ENCODE peak calls at places on chromosomes 3 and 15, in seven cellular contexts. One of them, this sample, is unnamed.

GRCh38 chr15:59138243-59138642 is 33.3 kb downstream of the CCNB2 start:
- DNase-seq in CD8-positive, alpha-beta T cell: peak
- DNase-seq in sciatic nerve: no peak
- DNase-seq in T-helper 9 cell: peak
- DNase-seq in mesothelial cell of epicardium: no peak
- DNase-seq in Daoy: peak
- DNase-seq in stromal cell of bone marrow: no peak
- DNase-seq in this sample: peak

GRCh38 chr3:141311170-141311495 is 57.2 kb upstream of the ZBTB38 start:
- DNase-seq in CD8-positive, alpha-beta T cell: no peak
- DNase-seq in sciatic nerve: no peak
- DNase-seq in T-helper 9 cell: no peak
- DNase-seq in mesothelial cell of epicardium: no peak
- DNase-seq in Daoy: no peak
- DNase-seq in stromal cell of bone marrow: no peak
- DNase-seq in this sample: no peak

GRCh38 chr15:40038267-40038653 is 721 bp downstream of the SRP14 start:
- DNase-seq in CD8-positive, alpha-beta T cell: no peak
- DNase-seq in sciatic nerve: no peak
- DNase-seq in T-helper 9 cell: no peak
- DNase-seq in mesothelial cell of epicardium: no peak
- DNase-seq in Daoy: no peak
- DNase-seq in stromal cell of bone marrow: no peak
- DNase-seq in this sample: peak

GRCh38 chr3:52196977-52197376 is 983 bp upstream of the ALAS1 start:
- DNase-seq in CD8-positive, alpha-beta T cell: no peak
- DNase-seq in sciatic nerve: no peak
- DNase-seq in T-helper 9 cell: no peak
- DNase-seq in mesothelial cell of epicardium: no peak
- DNase-seq in Daoy: no peak
- DNase-seq in stromal cell of bone marrow: no peak
- DNase-seq in this sample: no peak

GRCh38 chr15:36886135-36887011 is 214.0 kb downstream of the MEIS2 start:
- DNase-seq in CD8-positive, alpha-beta T cell: no peak
- DNase-seq in sciatic nerve: no peak
- DNase-seq in T-helper 9 cell: no peak
- DNase-seq in mesothelial cell of epicardium: no peak
- DNase-seq in Daoy: no peak
- DNase-seq in stromal cell of bone marrow: no peak
- DNase-seq in this sample: peak

GRCh38 chr3:194573680-194574437 is 59.4 kb downstream of the TMEM44 start:
- DNase-seq in CD8-positive, alpha-beta T cell: no peak
- DNase-seq in sciatic nerve: no peak
- DNase-seq in T-helper 9 cell: no peak
- DNase-seq in mesothelial cell of epicardium: no peak
- DNase-seq in Daoy: peak
- DNase-seq in stromal cell of bone marrow: no peak
- DNase-seq in this sample: peak

GRCh38 chr15:93001881-93002280 is 87.1 kb downstream of the RGMA start:
- DNase-seq in CD8-positive, alpha-beta T cell: no peak
- DNase-seq in sciatic nerve: no peak
- DNase-seq in T-helper 9 cell: no peak
- DNase-seq in mesothelial cell of epicardium: no peak
- DNase-seq in Daoy: no peak
- DNase-seq in stromal cell of bone marrow: peak
- DNase-seq in this sample: peak

GRCh38 chr3:104596551-104596950 is 770.2 kb upstream of the ALCAM start:
- DNase-seq in CD8-positive, alpha-beta T cell: no peak
- DNase-seq in sciatic nerve: no peak
- DNase-seq in T-helper 9 cell: no peak
- DNase-seq in mesothelial cell of epicardium: no peak
- DNase-seq in Daoy: no peak
- DNase-seq in stromal cell of bone marrow: peak
- DNase-seq in this sample: peak

GRCh38 chr15:50051811-50052419 is 67.1 kb downstream of the ATP8B4 start:
- DNase-seq in CD8-positive, alpha-beta T cell: no peak
- DNase-seq in sciatic nerve: peak
- DNase-seq in T-helper 9 cell: no peak
- DNase-seq in mesothelial cell of epicardium: peak
- DNase-seq in Daoy: peak
- DNase-seq in stromal cell of bone marrow: peak
- DNase-seq in this sample: peak

GRCh38 chr3:165983284-165983683 is 146.1 kb upstream of the BCHE start:
- DNase-seq in CD8-positive, alpha-beta T cell: no peak
- DNase-seq in sciatic nerve: no peak
- DNase-seq in T-helper 9 cell: no peak
- DNase-seq in mesothelial cell of epicardium: no peak
- DNase-seq in Daoy: no peak
- DNase-seq in stromal cell of bone marrow: no peak
- DNase-seq in this sample: peak

GRCh38 chr3:14598143-14598569 is 53.4 kb upstream of the CCDC174 start:
- DNase-seq in CD8-positive, alpha-beta T cell: no peak
- DNase-seq in sciatic nerve: no peak
- DNase-seq in T-helper 9 cell: peak
- DNase-seq in mesothelial cell of epicardium: peak
- DNase-seq in Daoy: peak
- DNase-seq in stromal cell of bone marrow: peak
- DNase-seq in this sample: peak

GRCh38 chr3:18097473-18097872 is 327.7 kb downstream of the SATB1 start:
- DNase-seq in CD8-positive, alpha-beta T cell: no peak
- DNase-seq in sciatic nerve: no peak
- DNase-seq in T-helper 9 cell: no peak
- DNase-seq in mesothelial cell of epicardium: no peak
- DNase-seq in Daoy: no peak
- DNase-seq in stromal cell of bone marrow: no peak
- DNase-seq in this sample: no peak

GRCh38 chr15:31312220-31312619 is 14.4 kb upstream of the KLF13 start:
- DNase-seq in CD8-positive, alpha-beta T cell: peak
- DNase-seq in sciatic nerve: no peak
- DNase-seq in T-helper 9 cell: no peak
- DNase-seq in mesothelial cell of epicardium: peak
- DNase-seq in Daoy: no peak
- DNase-seq in stromal cell of bone marrow: no peak
- DNase-seq in this sample: no peak

GRCh38 chr3:9503283-9503682 is 50.3 kb downstream of the LHFPL4 start:
- DNase-seq in CD8-positive, alpha-beta T cell: peak
- DNase-seq in sciatic nerve: peak
- DNase-seq in T-helper 9 cell: peak
- DNase-seq in mesothelial cell of epicardium: peak
- DNase-seq in Daoy: peak
- DNase-seq in stromal cell of bone marrow: peak
- DNase-seq in this sample: peak

GRCh38 chr3:39668420-39668819 is 141.0 kb upstream of the MYRIP start:
- DNase-seq in CD8-positive, alpha-beta T cell: no peak
- DNase-seq in sciatic nerve: no peak
- DNase-seq in T-helper 9 cell: no peak
- DNase-seq in mesothelial cell of epicardium: no peak
- DNase-seq in Daoy: no peak
- DNase-seq in stromal cell of bone marrow: peak
- DNase-seq in this sample: peak

GRCh38 chr15:35810007-35810406 is 264.0 kb upstream of the DPH6 start:
- DNase-seq in CD8-positive, alpha-beta T cell: no peak
- DNase-seq in sciatic nerve: no peak
- DNase-seq in T-helper 9 cell: no peak
- DNase-seq in mesothelial cell of epicardium: no peak
- DNase-seq in Daoy: no peak
- DNase-seq in stromal cell of bone marrow: no peak
- DNase-seq in this sample: no peak

GRCh38 chr3:126377211-126377610 is 17.5 kb upstream of the CFAP100 start:
- DNase-seq in CD8-positive, alpha-beta T cell: no peak
- DNase-seq in sciatic nerve: peak
- DNase-seq in T-helper 9 cell: no peak
- DNase-seq in mesothelial cell of epicardium: no peak
- DNase-seq in Daoy: no peak
- DNase-seq in stromal cell of bone marrow: no peak
- DNase-seq in this sample: no peak

GRCh38 chr3:71247221-71247947 is 336.1 kb downstream of the FOXP1 start:
- DNase-seq in CD8-positive, alpha-beta T cell: no peak
- DNase-seq in sciatic nerve: no peak
- DNase-seq in T-helper 9 cell: no peak
- DNase-seq in mesothelial cell of epicardium: peak
- DNase-seq in Daoy: peak
- DNase-seq in stromal cell of bone marrow: no peak
- DNase-seq in this sample: peak

GRCh38 chr15:23075927-23076326 is 36.6 kb upstream of the TUBGCP5 start:
- DNase-seq in CD8-positive, alpha-beta T cell: no peak
- DNase-seq in sciatic nerve: no peak
- DNase-seq in T-helper 9 cell: no peak
- DNase-seq in mesothelial cell of epicardium: no peak
- DNase-seq in Daoy: no peak
- DNase-seq in stromal cell of bone marrow: no peak
- DNase-seq in this sample: no peak

GRCh38 chr3:24963762-24964625 is 464.1 kb upstream of the RARB start:
- DNase-seq in CD8-positive, alpha-beta T cell: no peak
- DNase-seq in sciatic nerve: no peak
- DNase-seq in T-helper 9 cell: no peak
- DNase-seq in mesothelial cell of epicardium: no peak
- DNase-seq in Daoy: peak
- DNase-seq in stromal cell of bone marrow: peak
- DNase-seq in this sample: peak

GRCh38 chr3:128973988-128974564 is 19.8 kb downstream of the CFAP92 start:
- DNase-seq in CD8-positive, alpha-beta T cell: no peak
- DNase-seq in sciatic nerve: no peak
- DNase-seq in T-helper 9 cell: no peak
- DNase-seq in mesothelial cell of epicardium: no peak
- DNase-seq in Daoy: no peak
- DNase-seq in stromal cell of bone marrow: no peak
- DNase-seq in this sample: no peak

GRCh38 chr15:71288348-71288955 is 173.2 kb downstream of the THSD4 start:
- DNase-seq in CD8-positive, alpha-beta T cell: no peak
- DNase-seq in sciatic nerve: no peak
- DNase-seq in T-helper 9 cell: no peak
- DNase-seq in mesothelial cell of epicardium: no peak
- DNase-seq in Daoy: no peak
- DNase-seq in stromal cell of bone marrow: no peak
- DNase-seq in this sample: no peak

GRCh38 chr15:91821458-91821857 is 32.0 kb upstream of the SLCO3A1 start:
- DNase-seq in CD8-positive, alpha-beta T cell: no peak
- DNase-seq in sciatic nerve: no peak
- DNase-seq in T-helper 9 cell: no peak
- DNase-seq in mesothelial cell of epicardium: no peak
- DNase-seq in Daoy: peak
- DNase-seq in stromal cell of bone marrow: no peak
- DNase-seq in this sample: no peak

GRCh38 chr3:96814581-96815567 is at the start of gene EPHA6:
- DNase-seq in CD8-positive, alpha-beta T cell: no peak
- DNase-seq in sciatic nerve: no peak
- DNase-seq in T-helper 9 cell: no peak
- DNase-seq in mesothelial cell of epicardium: peak
- DNase-seq in Daoy: no peak
- DNase-seq in stromal cell of bone marrow: no peak
- DNase-seq in this sample: peak

GRCh38 chr15:23518104-23518503 is 47.4 kb upstream of the MKRN3 start:
- DNase-seq in CD8-positive, alpha-beta T cell: no peak
- DNase-seq in sciatic nerve: no peak
- DNase-seq in T-helper 9 cell: no peak
- DNase-seq in mesothelial cell of epicardium: no peak
- DNase-seq in Daoy: peak
- DNase-seq in stromal cell of bone marrow: no peak
- DNase-seq in this sample: no peak

GRCh38 chr15:41558400-41559238 is at the start of gene TYRO3:
- DNase-seq in CD8-positive, alpha-beta T cell: peak
- DNase-seq in sciatic nerve: peak
- DNase-seq in T-helper 9 cell: peak
- DNase-seq in mesothelial cell of epicardium: peak
- DNase-seq in Daoy: peak
- DNase-seq in stromal cell of bone marrow: no peak
- DNase-seq in this sample: peak

GRCh38 chr15:51311510-51311909 is 26.9 kb downstream of the CYP19A1 start:
- DNase-seq in CD8-positive, alpha-beta T cell: no peak
- DNase-seq in sciatic nerve: no peak
- DNase-seq in T-helper 9 cell: no peak
- DNase-seq in mesothelial cell of epicardium: no peak
- DNase-seq in Daoy: no peak
- DNase-seq in stromal cell of bone marrow: no peak
- DNase-seq in this sample: no peak

GRCh38 chr3:33578325-33579180 is 138.3 kb upstream of the UBP1 start:
- DNase-seq in CD8-positive, alpha-beta T cell: no peak
- DNase-seq in sciatic nerve: no peak
- DNase-seq in T-helper 9 cell: no peak
- DNase-seq in mesothelial cell of epicardium: no peak
- DNase-seq in Daoy: peak
- DNase-seq in stromal cell of bone marrow: no peak
- DNase-seq in this sample: peak

GRCh38 chr3:62036726-62037125 is 336.6 kb downstream of the FEZF2 start:
- DNase-seq in CD8-positive, alpha-beta T cell: no peak
- DNase-seq in sciatic nerve: no peak
- DNase-seq in T-helper 9 cell: no peak
- DNase-seq in mesothelial cell of epicardium: no peak
- DNase-seq in Daoy: no peak
- DNase-seq in stromal cell of bone marrow: no peak
- DNase-seq in this sample: no peak

GRCh38 chr3:106093616-106094015 is 224.8 kb upstream of the CBLB start:
- DNase-seq in CD8-positive, alpha-beta T cell: no peak
- DNase-seq in sciatic nerve: no peak
- DNase-seq in T-helper 9 cell: no peak
- DNase-seq in mesothelial cell of epicardium: no peak
- DNase-seq in Daoy: no peak
- DNase-seq in stromal cell of bone marrow: no peak
- DNase-seq in this sample: no peak

GRCh38 chr3:32392530-32393302 is 1.1 kb downstream of the CMTM7 start:
- DNase-seq in CD8-positive, alpha-beta T cell: no peak
- DNase-seq in sciatic nerve: peak
- DNase-seq in T-helper 9 cell: no peak
- DNase-seq in mesothelial cell of epicardium: no peak
- DNase-seq in Daoy: peak
- DNase-seq in stromal cell of bone marrow: peak
- DNase-seq in this sample: peak

GRCh38 chr15:101114610-101115009 is 137.2 kb downstream of the CHSY1 start:
- DNase-seq in CD8-positive, alpha-beta T cell: no peak
- DNase-seq in sciatic nerve: no peak
- DNase-seq in T-helper 9 cell: no peak
- DNase-seq in mesothelial cell of epicardium: no peak
- DNase-seq in Daoy: no peak
- DNase-seq in stromal cell of bone marrow: no peak
- DNase-seq in this sample: no peak

GRCh38 chr3:82796765-82797164 is 1035.3 kb upstream of the GBE1 start:
- DNase-seq in CD8-positive, alpha-beta T cell: no peak
- DNase-seq in sciatic nerve: no peak
- DNase-seq in T-helper 9 cell: no peak
- DNase-seq in mesothelial cell of epicardium: no peak
- DNase-seq in Daoy: no peak
- DNase-seq in stromal cell of bone marrow: no peak
- DNase-seq in this sample: no peak

GRCh38 chr15:59436774-59437472 is 1.1 kb upstream of the FAM81A start:
- DNase-seq in CD8-positive, alpha-beta T cell: no peak
- DNase-seq in sciatic nerve: no peak
- DNase-seq in T-helper 9 cell: no peak
- DNase-seq in mesothelial cell of epicardium: no peak
- DNase-seq in Daoy: no peak
- DNase-seq in stromal cell of bone marrow: no peak
- DNase-seq in this sample: no peak

GRCh38 chr3:41684802-41685740 is 276.8 kb downstream of the ULK4 start:
- DNase-seq in CD8-positive, alpha-beta T cell: no peak
- DNase-seq in sciatic nerve: no peak
- DNase-seq in T-helper 9 cell: no peak
- DNase-seq in mesothelial cell of epicardium: no peak
- DNase-seq in Daoy: no peak
- DNase-seq in stromal cell of bone marrow: peak
- DNase-seq in this sample: no peak

GRCh38 chr15:76333720-76334437 is 2.7 kb upstream of the ISL2 start:
- DNase-seq in CD8-positive, alpha-beta T cell: no peak
- DNase-seq in sciatic nerve: no peak
- DNase-seq in T-helper 9 cell: no peak
- DNase-seq in mesothelial cell of epicardium: no peak
- DNase-seq in Daoy: no peak
- DNase-seq in stromal cell of bone marrow: no peak
- DNase-seq in this sample: no peak

This sample was measured in fibroblast of lung.